ENCODE peak calls at places on chromosomes 11 and 22, in eight cellular contexts. H is stomach, W is right lobe of liver, K is ovary, L is body of pancreas, G is heart left ventricle, Q is IMR-90, N is uterus. O is an unnamed sample. For H3K4me1, the result is how much of the 10 kb centered on the place peaks cover.

GRCh38 chr22:25237503-25237902 is 18.1 kb downstream of the CRYBB2 start:
- DNase-seq in N (no peak), G (no peak), L (no peak), W (no peak), K (no peak), Q (no peak), H (no peak), O (no peak)

GRCh38 chr22:45742866-45743450 is 71.3 kb downstream of the ATXN10 start:
- DNase-seq in K (no peak), G (no peak), N (no peak), W (peak), H (peak), L (peak), Q (peak), O (no peak)

GRCh38 chr11:62545437-62546243 is 966 bp downstream of the AHNAK start:
- DNase-seq in K (peak), W (peak), Q (peak), N (peak), L (peak), H (peak), G (peak), O (peak)

GRCh38 chr22:41052661-41053490 is 39.5 kb upstream of the EP300 start:
- DNase-seq in H (no peak), G (no peak), K (no peak), Q (peak), N (no peak), L (no peak), W (no peak), O (no peak)

GRCh38 chr22:20949698-20950183 is 17.3 kb upstream of the AIFM3 start:
- DNase-seq in L (no peak), N (no peak), G (no peak), H (no peak), Q (no peak), K (no peak), W (no peak), O (no peak)

GRCh38 chr22:49534386-49534785 is 293.3 kb downstream of the BRD1 start:
- DNase-seq in L (no peak), K (no peak), G (no peak), W (no peak), Q (no peak), N (no peak), H (no peak), O (no peak)

GRCh38 chr11:86176165-86176884 is 68.2 kb upstream of the EED start:
- DNase-seq in N (no peak), Q (peak), W (no peak), H (no peak), G (no peak), L (no peak), K (no peak), O (no peak)

GRCh38 chr11:81303265-81303664 is 1430.4 kb downstream of the FAM181B start:
- DNase-seq in L (no peak), H (no peak), N (no peak), G (no peak), K (no peak), W (no peak), Q (no peak), O (no peak)

GRCh38 chr11:117822522-117823033 is 2.0 kb downstream of the FXYD2 start:
- DNase-seq in K (no peak), N (no peak), H (no peak), Q (no peak), W (peak), G (no peak), L (peak), O (no peak)

GRCh38 chr11:2453436-2453835 is 8.6 kb downstream of the KCNQ1 start:
- DNase-seq in N (no peak), G (no peak), L (no peak), Q (no peak), W (no peak), K (no peak), H (no peak), O (no peak)

GRCh38 chr11:11841605-11842425 is at the start of gene USP47:
- DNase-seq in K (peak), W (peak), N (peak), L (peak), G (peak), H (peak), Q (peak), O (peak)
- TF ChIP-seq POLR2A in K (peak), W (peak), N (peak), L (peak), G (no peak), H (peak), Q (peak), O (peak)

DNA sequence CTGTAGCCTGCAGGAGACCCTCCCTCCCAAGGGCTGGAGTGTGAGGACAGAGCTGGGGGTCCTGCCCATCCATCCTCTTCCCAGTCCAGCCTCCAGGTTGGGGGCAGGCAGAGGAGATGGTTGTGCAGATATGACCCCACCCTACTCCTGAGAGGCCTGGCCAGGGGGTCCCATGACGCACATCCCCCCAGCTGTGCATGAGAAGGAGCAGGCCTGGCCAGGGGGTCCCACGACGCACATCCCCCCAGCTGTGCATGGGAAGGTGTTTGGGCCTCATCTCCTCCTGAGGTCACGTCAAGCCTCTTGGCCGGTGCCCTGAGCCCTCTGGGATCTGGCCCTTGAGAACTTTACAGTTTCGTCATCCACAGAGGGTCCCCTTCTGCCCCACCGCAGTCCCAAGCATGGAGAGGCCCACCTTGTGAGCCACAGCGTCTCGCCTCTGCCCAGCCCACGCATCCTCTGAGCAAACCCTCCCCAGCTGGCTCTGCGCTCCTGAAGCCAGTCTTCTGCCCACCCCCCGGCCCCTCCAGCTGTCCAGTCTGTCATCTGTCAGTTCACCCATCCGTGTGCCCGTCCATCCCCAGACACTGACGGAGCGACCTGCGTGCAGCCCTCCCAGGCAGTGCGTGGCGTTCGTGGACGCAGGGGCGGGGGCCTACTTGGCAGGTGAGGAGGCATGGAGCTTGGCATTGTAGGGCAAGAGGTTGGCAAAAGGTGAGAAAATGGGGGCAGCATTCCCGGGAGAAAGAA is 2.3 kb downstream of the ANO9 start:
- DNase-seq in H (no peak), G (peak), K (no peak), W (peak), N (no peak), L (no peak), Q (no peak), O (no peak)
- H3K4me1 ChIP-seq in H (under half), G (under half), K (under half), W (under half), N (under half), L (under half), Q (under half), O (under half)

DNA sequence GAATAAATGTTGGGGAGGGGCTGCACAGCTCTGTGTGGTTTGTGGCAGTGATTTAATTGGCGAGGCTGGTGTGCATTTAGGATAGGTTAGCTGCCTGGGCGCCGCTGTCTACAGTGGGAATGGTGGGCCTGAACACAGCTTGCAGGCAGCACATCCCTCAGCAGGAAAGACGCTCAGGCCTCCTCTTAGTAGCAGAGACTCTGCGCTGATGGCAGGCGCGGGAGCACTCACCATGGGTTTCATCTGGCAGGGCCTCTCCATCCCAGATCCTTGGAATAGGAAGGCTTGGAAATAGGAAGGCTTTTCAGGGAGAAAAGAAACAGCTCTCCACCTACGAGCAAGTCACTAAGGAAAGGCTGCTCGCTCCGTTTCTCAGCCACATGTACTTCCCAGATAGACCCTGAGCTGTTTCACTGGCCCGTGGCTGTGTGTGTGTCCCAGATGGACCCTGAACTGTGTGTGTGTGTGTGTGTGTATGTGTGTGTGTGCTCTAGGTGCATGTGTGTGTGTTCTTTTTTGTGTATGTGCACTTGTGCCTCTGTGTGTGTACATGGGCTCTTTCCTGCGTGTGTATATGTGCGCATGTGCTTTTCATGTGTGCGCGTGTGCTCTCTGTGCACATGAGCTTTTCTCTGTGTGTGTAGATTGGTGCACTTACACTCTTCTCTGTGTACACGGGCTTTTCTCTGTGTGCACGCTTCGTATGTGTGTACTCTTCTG is 144.0 kb downstream of the TBC1D22A start:
- DNase-seq in Q (no peak), G (no peak), N (no peak), L (no peak), H (no peak), W (no peak), K (no peak), O (no peak)
- H3K27ac ChIP-seq in Q (no peak), G (no peak), N (no peak), L (no peak), H (no peak), W (no peak), K (no peak), O (no peak)

DNA sequence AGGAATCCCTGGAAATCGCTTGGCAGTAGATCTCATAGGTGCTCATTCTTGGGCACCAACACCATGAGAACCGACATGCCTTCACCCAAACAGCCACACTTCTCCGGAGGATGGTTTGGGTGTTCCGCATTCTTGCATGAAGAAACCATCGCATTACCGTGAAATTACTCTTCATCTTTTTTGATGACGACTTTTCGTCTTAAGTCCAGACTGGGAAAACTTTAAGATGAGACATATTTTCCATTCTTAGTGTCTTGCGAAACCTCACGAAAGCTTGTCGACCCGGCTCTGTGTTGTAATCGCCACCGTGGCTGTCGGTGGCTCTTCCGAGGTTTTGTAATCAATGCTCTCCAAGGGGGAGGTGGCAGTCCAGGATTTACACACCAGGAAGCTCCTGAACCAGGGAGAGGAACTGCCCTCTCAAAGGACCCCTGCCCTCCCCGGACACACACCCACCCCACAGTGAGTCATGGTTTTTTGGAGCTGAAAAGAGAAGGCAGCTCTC is 1.7 kb downstream of the TOM1 start:
- DNase-seq in Q (peak), W (peak), G (peak), N (peak), L (peak), H (no peak), K (no peak), O (peak)
- TF ChIP-seq POLR2A in Q (peak), W (peak), G (no peak), N (no peak), L (no peak), H (no peak), K (no peak), O (no peak)

DNA sequence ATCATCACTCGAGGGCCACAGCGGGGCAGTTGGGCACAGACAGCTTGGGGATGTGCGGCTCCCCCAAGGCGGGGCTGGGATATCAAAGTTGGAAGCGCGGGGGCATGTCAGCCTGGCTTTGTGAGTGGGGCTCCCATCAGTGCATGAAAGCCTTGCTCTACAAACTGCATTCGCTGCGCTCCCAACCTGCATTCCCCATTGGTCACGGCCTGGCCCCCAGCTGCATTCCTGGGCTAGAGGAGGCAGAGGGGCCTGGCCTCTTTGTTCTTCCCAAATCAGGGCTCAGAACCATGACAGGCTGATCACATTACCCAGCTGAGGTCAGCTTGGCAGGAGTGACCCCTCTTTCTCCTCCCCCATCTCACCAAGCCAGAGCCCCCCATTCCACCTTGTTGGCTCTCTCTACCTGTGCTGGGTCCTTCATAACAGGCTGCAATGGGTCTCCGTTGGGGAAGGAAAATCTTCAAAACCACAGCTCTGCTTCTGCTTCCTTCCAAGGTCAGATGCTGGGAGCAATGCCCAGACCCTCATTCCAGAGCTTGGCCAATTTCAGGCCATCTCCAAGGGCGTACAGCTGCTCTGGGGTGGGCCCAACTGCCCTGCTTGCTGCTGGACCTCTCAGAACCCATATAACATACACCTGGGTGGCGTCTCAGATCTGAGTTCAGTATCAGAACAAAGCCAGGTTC is 38.7 kb upstream of the CDON start:
- DNase-seq in H (no peak), K (peak), Q (no peak), W (no peak), L (no peak), N (no peak), G (no peak), O (no peak)
- H3K4me1 ChIP-seq in H (under half), K (under half), Q (under half), W (under half), L (under half), N (under half), G (under half), O (under half)